ENCODE peak calls at places on chromosomes 16 and 17, in eight cellular contexts. One of them, this sample, is unnamed.

GRCh38 chr16:51638338-51639135 is 487.5 kb upstream of the SALL1 start:
- DNase-seq in tibial nerve: no peak
- DNase-seq in K562: no peak
- DNase-seq in upper lobe of left lung: no peak
- DNase-seq in transverse colon: no peak
- DNase-seq in A549: no peak
- DNase-seq in stomach: no peak
- DNase-seq in H1: no peak
- DNase-seq in this sample: no peak

GRCh38 chr16:50209548-50210265 is 56.6 kb downstream of the TENT4B start:
- DNase-seq in tibial nerve: no peak
- DNase-seq in K562: no peak
- DNase-seq in upper lobe of left lung: no peak
- DNase-seq in transverse colon: peak; percentile 35
- DNase-seq in A549: no peak
- DNase-seq in stomach: no peak
- DNase-seq in H1: no peak
- DNase-seq in this sample: no peak

GRCh38 chr17:4856271-4856936 is 23.3 kb downstream of the MINK1 start:
- DNase-seq in tibial nerve: no peak
- DNase-seq in K562: peak; percentile 44
- DNase-seq in upper lobe of left lung: no peak
- DNase-seq in transverse colon: no peak
- DNase-seq in A549: no peak
- DNase-seq in stomach: no peak
- DNase-seq in H1: no peak
- DNase-seq in this sample: no peak

GRCh38 chr16:22380529-22380928 is 6.1 kb upstream of the CDR2 start:
- DNase-seq in tibial nerve: no peak
- DNase-seq in K562: no peak
- DNase-seq in upper lobe of left lung: no peak
- DNase-seq in transverse colon: no peak
- DNase-seq in A549: no peak
- DNase-seq in stomach: no peak
- DNase-seq in H1: no peak
- DNase-seq in this sample: no peak

GRCh38 chr17:79154951-79155557 is 80.4 kb downstream of the ENGASE start:
- DNase-seq in tibial nerve: no peak
- DNase-seq in K562: no peak
- DNase-seq in upper lobe of left lung: peak; percentile 82
- DNase-seq in transverse colon: no peak
- DNase-seq in A549: no peak
- DNase-seq in stomach: no peak
- DNase-seq in H1: no peak
- DNase-seq in this sample: no peak

GRCh38 chr17:58703137-58703846 is 10.9 kb downstream of the RAD51C start:
- DNase-seq in tibial nerve: no peak
- DNase-seq in K562: no peak
- DNase-seq in upper lobe of left lung: no peak
- DNase-seq in transverse colon: no peak
- DNase-seq in A549: no peak
- DNase-seq in stomach: no peak
- DNase-seq in H1: no peak
- DNase-seq in this sample: no peak

GRCh38 chr17:82947051-82947991 is 107.5 kb upstream of the ZNF750 start:
- DNase-seq in tibial nerve: no peak
- DNase-seq in K562: no peak
- DNase-seq in upper lobe of left lung: peak; percentile 31
- DNase-seq in transverse colon: no peak
- DNase-seq in A549: no peak
- DNase-seq in stomach: no peak
- DNase-seq in H1: no peak
- DNase-seq in this sample: no peak

GRCh38 chr16:86707171-86707570 is 128.8 kb downstream of the FOXL1 start:
- DNase-seq in tibial nerve: no peak
- DNase-seq in K562: no peak
- DNase-seq in upper lobe of left lung: no peak
- DNase-seq in transverse colon: no peak
- DNase-seq in A549: no peak
- DNase-seq in stomach: no peak
- DNase-seq in H1: no peak
- DNase-seq in this sample: no peak

GRCh38 chr17:77959926-77960521 is 1.5 kb downstream of the TNRC6C start:
- DNase-seq in tibial nerve: no peak
- DNase-seq in K562: peak; percentile 12
- DNase-seq in upper lobe of left lung: no peak
- DNase-seq in transverse colon: no peak
- DNase-seq in A549: no peak
- DNase-seq in stomach: no peak
- DNase-seq in H1: no peak
- DNase-seq in this sample: no peak

GRCh38 chr17:49963277-49963625 is 5.7 kb upstream of the DLX4 start:
- DNase-seq in tibial nerve: no peak
- DNase-seq in K562: no peak
- DNase-seq in upper lobe of left lung: no peak
- DNase-seq in transverse colon: no peak
- DNase-seq in A549: no peak
- DNase-seq in stomach: no peak
- DNase-seq in H1: no peak
- DNase-seq in this sample: no peak

GRCh38 chr16:73572135-73572534 is 524.2 kb upstream of the ZFHX3 start:
- DNase-seq in tibial nerve: no peak
- DNase-seq in K562: peak; percentile 16
- DNase-seq in upper lobe of left lung: no peak
- DNase-seq in transverse colon: peak; percentile 46
- DNase-seq in A549: peak; percentile 5
- DNase-seq in stomach: peak; percentile 58
- DNase-seq in H1: no peak
- DNase-seq in this sample: no peak

GRCh38 chr17:55527520-55528118 is 16.4 kb upstream of the SMIM36 start:
- DNase-seq in tibial nerve: peak; percentile 38
- DNase-seq in K562: peak; percentile 57
- DNase-seq in upper lobe of left lung: no peak
- DNase-seq in transverse colon: no peak
- DNase-seq in A549: peak; percentile 71
- DNase-seq in stomach: no peak
- DNase-seq in H1: peak; percentile 50
- DNase-seq in this sample: peak; percentile 46

GRCh38 chr16:78746718-78747117 is 647.3 kb downstream of the WWOX start:
- DNase-seq in tibial nerve: no peak
- DNase-seq in K562: no peak
- DNase-seq in upper lobe of left lung: no peak
- DNase-seq in transverse colon: no peak
- DNase-seq in A549: no peak
- DNase-seq in stomach: no peak
- DNase-seq in H1: no peak
- DNase-seq in this sample: no peak

GRCh38 chr17:66405836-66406679 is 103.6 kb downstream of the PRKCA start:
- DNase-seq in tibial nerve: no peak
- DNase-seq in K562: no peak
- DNase-seq in upper lobe of left lung: no peak
- DNase-seq in transverse colon: no peak
- DNase-seq in A549: no peak
- DNase-seq in stomach: no peak
- DNase-seq in H1: no peak
- DNase-seq in this sample: no peak

GRCh38 chr16:55643161-55643970 is 12.4 kb upstream of the SLC6A2 start:
- DNase-seq in tibial nerve: no peak
- DNase-seq in K562: peak; percentile 55
- DNase-seq in upper lobe of left lung: peak; percentile 34
- DNase-seq in transverse colon: peak; percentile 10
- DNase-seq in A549: peak; percentile 28
- DNase-seq in stomach: peak; percentile 59
- DNase-seq in H1: no peak
- DNase-seq in this sample: no peak

GRCh38 chr17:82465023-82465603 is 6.6 kb downstream of the NARF start:
- DNase-seq in tibial nerve: no peak
- DNase-seq in K562: no peak
- DNase-seq in upper lobe of left lung: no peak
- DNase-seq in transverse colon: no peak
- DNase-seq in A549: no peak
- DNase-seq in stomach: no peak
- DNase-seq in H1: no peak
- DNase-seq in this sample: no peak

GRCh38 chr17:13230908-13231307 is 213.1 kb upstream of the ELAC2 start:
- DNase-seq in tibial nerve: no peak
- DNase-seq in K562: no peak
- DNase-seq in upper lobe of left lung: no peak
- DNase-seq in transverse colon: no peak
- DNase-seq in A549: no peak
- DNase-seq in stomach: no peak
- DNase-seq in H1: no peak
- DNase-seq in this sample: no peak

GRCh38 chr16:85430523-85431381 is 182.4 kb upstream of the GSE1 start:
- DNase-seq in tibial nerve: no peak
- DNase-seq in K562: no peak
- DNase-seq in upper lobe of left lung: peak; percentile 66
- DNase-seq in transverse colon: peak; percentile 7
- DNase-seq in A549: no peak
- DNase-seq in stomach: no peak
- DNase-seq in H1: peak; percentile 56
- DNase-seq in this sample: no peak

GRCh38 chr16:24493859-24494258 is 45.5 kb upstream of the RBBP6 start:
- DNase-seq in tibial nerve: no peak
- DNase-seq in K562: no peak
- DNase-seq in upper lobe of left lung: no peak
- DNase-seq in transverse colon: no peak
- DNase-seq in A549: peak; percentile 18
- DNase-seq in stomach: no peak
- DNase-seq in H1: no peak
- DNase-seq in this sample: no peak
- TF ChIP-seq EP300 in tibial nerve: no peak
- TF ChIP-seq EP300 in K562: no peak
- TF ChIP-seq EP300 in upper lobe of left lung: no peak
- TF ChIP-seq EP300 in transverse colon: no peak
- TF ChIP-seq EP300 in A549: no peak
- TF ChIP-seq EP300 in stomach: no peak
- TF ChIP-seq EP300 in H1: no peak
- TF ChIP-seq EP300 in this sample: no peak

DNA sequence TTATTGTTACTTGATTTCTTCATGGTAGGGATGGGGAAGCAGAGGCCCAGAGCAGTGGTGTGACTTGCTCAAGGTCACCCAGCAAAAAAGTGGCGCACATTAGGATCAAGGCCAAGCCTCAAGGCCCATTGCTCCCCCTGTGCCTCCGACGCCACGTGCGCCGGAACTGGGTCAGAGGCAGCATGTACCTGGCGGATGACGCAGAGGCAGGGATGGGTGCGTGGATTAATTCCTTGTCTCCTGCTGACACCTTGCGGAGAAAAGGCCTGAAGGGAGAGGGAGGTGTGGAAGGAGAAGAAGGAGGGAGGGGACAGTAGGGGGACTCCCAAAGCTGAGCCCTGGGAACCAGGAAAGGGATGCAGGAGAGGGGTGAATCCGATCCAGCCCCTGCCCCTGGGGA is 18.5 kb downstream of the SBK1 start:
- DNase-seq in tibial nerve: no peak
- DNase-seq in K562: peak; percentile 22
- DNase-seq in upper lobe of left lung: no peak
- DNase-seq in transverse colon: no peak
- DNase-seq in A549: no peak
- DNase-seq in stomach: no peak
- DNase-seq in H1: no peak
- DNase-seq in this sample: no peak
- TF ChIP-seq EP300 in tibial nerve: no peak
- TF ChIP-seq EP300 in K562: no peak
- TF ChIP-seq EP300 in upper lobe of left lung: no peak
- TF ChIP-seq EP300 in transverse colon: no peak
- TF ChIP-seq EP300 in A549: no peak
- TF ChIP-seq EP300 in stomach: no peak
- TF ChIP-seq EP300 in H1: no peak
- TF ChIP-seq EP300 in this sample: no peak

GRCh38 chr17:35119370-35120185 is at the start of gene RAD51D:
- DNase-seq in tibial nerve: peak; percentile 58
- DNase-seq in K562: peak; percentile 86
- DNase-seq in upper lobe of left lung: peak; percentile 96
- DNase-seq in transverse colon: peak; percentile 76
- DNase-seq in A549: peak; percentile 81
- DNase-seq in stomach: peak; percentile 81
- DNase-seq in H1: peak; percentile 91
- DNase-seq in this sample: peak; percentile 73

GRCh38 chr17:35117984-35118383 is 1.7 kb downstream of the RAD51D start:
- DNase-seq in tibial nerve: no peak
- DNase-seq in K562: no peak
- DNase-seq in upper lobe of left lung: no peak
- DNase-seq in transverse colon: no peak
- DNase-seq in A549: peak; percentile 65
- DNase-seq in stomach: no peak
- DNase-seq in H1: no peak
- DNase-seq in this sample: no peak

GRCh38 chr17:35121315-35121714 is at the start of gene FNDC8:
- DNase-seq in tibial nerve: no peak
- DNase-seq in K562: no peak
- DNase-seq in upper lobe of left lung: no peak
- DNase-seq in transverse colon: no peak
- DNase-seq in A549: no peak
- DNase-seq in stomach: no peak
- DNase-seq in H1: no peak
- DNase-seq in this sample: no peak

DNA sequence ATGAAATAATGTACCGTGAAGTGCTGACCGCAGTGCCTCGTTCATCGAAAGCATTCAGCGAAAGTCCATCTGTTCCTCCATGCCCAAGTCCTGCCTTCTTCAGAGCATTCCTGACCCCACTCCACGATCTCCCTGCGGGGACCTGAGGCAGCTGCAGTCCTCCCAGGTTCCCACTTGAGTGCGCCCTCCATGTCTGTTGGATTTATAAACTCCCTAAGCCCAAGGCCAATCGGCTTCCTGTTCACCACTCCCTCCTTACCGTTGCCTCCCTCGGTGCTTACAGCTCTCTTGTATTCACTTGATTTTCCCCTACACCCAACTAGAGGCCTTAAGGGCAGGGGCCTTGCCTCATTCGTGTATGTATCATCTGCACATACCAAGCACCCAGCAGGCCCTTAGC is 2.8 kb downstream of the RAD51D start:
- DNase-seq in tibial nerve: no peak
- DNase-seq in K562: no peak
- DNase-seq in upper lobe of left lung: no peak
- DNase-seq in transverse colon: no peak
- DNase-seq in A549: no peak
- DNase-seq in stomach: no peak
- DNase-seq in H1: no peak
- DNase-seq in this sample: no peak
- TF ChIP-seq EP300 in tibial nerve: no peak
- TF ChIP-seq EP300 in K562: no peak
- TF ChIP-seq EP300 in upper lobe of left lung: no peak
- TF ChIP-seq EP300 in transverse colon: no peak
- TF ChIP-seq EP300 in A549: no peak
- TF ChIP-seq EP300 in stomach: no peak
- TF ChIP-seq EP300 in H1: no peak
- TF ChIP-seq EP300 in this sample: no peak

DNA sequence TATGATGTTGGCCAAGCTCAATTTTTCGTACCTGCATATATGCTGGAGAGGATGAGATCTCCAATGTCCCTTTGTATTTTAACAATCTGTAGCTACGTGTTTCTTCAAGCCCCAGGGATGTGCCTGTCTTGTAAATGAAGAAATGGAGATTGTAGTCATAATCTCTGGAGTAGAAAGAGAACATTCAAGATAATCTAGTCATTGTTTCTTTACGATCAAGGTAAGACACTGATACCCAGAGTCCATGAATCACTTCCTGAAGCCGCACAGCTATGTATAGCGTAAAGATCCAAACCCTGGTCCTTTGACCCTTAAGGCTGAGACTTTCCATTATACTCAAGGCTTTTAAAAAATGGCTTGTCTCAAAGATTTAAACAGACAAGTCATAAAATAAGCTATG is 205.5 kb downstream of the HS3ST3B1 start:
- DNase-seq in tibial nerve: no peak
- DNase-seq in K562: no peak
- DNase-seq in upper lobe of left lung: no peak
- DNase-seq in transverse colon: no peak
- DNase-seq in A549: no peak
- DNase-seq in stomach: no peak
- DNase-seq in H1: no peak
- DNase-seq in this sample: no peak
- TF ChIP-seq EP300 in tibial nerve: no peak
- TF ChIP-seq EP300 in K562: no peak
- TF ChIP-seq EP300 in upper lobe of left lung: no peak
- TF ChIP-seq EP300 in transverse colon: no peak
- TF ChIP-seq EP300 in A549: no peak
- TF ChIP-seq EP300 in stomach: no peak
- TF ChIP-seq EP300 in H1: no peak
- TF ChIP-seq EP300 in this sample: no peak